ENCODE peak calls at places on chromosome 13, in nine cellular contexts. S, D, H, T, U, M, Q, C and J are unnamed samples.

GRCh38 chr13:99990045-99990977 is 8.7 kb downstream of the ZIC2 start:
- DNase-seq in S (no peak), D (no peak), H (peak), T (no peak), U (no peak), M (no peak), Q (no peak), C (no peak), J (no peak)

GRCh38 chr13:98328511-98328910 is 151.4 kb upstream of the RNF113B start:
- DNase-seq in S (no peak), D (no peak), H (peak), T (no peak), U (no peak), M (no peak), Q (no peak), C (no peak), J (no peak)

GRCh38 chr13:59145381-59145780 is 1018.3 kb downstream of the DIAPH3 start:
- DNase-seq in S (no peak), D (no peak), H (no peak), T (no peak), U (no peak), M (no peak), Q (no peak), C (no peak), J (no peak)

GRCh38 chr13:60328073-60328472 is 68.9 kb upstream of the TDRD3 start:
- DNase-seq in S (no peak), D (no peak), H (no peak), T (no peak), U (no peak), M (no peak), Q (no peak), C (no peak), J (no peak)

GRCh38 chr13:36131215-36131930 is at the start of gene DCLK1:
- DNase-seq in S (no peak), D (peak), H (peak), T (no peak), U (no peak), M (peak), Q (peak), C (peak), J (no peak)

GRCh38 chr13:113671066-113672001 is 4.3 kb downstream of the GRK1 start:
- DNase-seq in S (no peak), D (no peak), H (no peak), T (no peak), U (no peak), M (no peak), Q (no peak), C (peak), J (no peak)

GRCh38 chr13:23876265-23876664 is 12.9 kb downstream of the MIPEP start:
- DNase-seq in S (no peak), D (peak), H (no peak), T (no peak), U (no peak), M (no peak), Q (no peak), C (no peak), J (no peak)

GRCh38 chr13:23069571-23069970 is 111.2 kb upstream of the SGCG start:
- DNase-seq in S (no peak), D (peak), H (no peak), T (no peak), U (no peak), M (no peak), Q (no peak), C (no peak), J (no peak)

GRCh38 chr13:110520431-110521295 is 40.9 kb downstream of the RAB20 start:
- DNase-seq in S (no peak), D (peak), H (no peak), T (no peak), U (no peak), M (peak), Q (peak), C (peak), J (peak)

GRCh38 chr13:67128148-67128547 is 102.0 kb downstream of the PCDH9 start:
- DNase-seq in S (no peak), D (no peak), H (no peak), T (no peak), U (no peak), M (no peak), Q (no peak), C (no peak), J (no peak)

GRCh38 chr13:71046360-71047079 is 820.5 kb downstream of the DACH1 start:
- DNase-seq in S (no peak), D (no peak), H (no peak), T (no peak), U (no peak), M (no peak), Q (no peak), C (no peak), J (no peak)

GRCh38 chr13:53238241-53238640 is 209.6 kb downstream of the OLFM4 start:
- DNase-seq in S (no peak), D (no peak), H (peak), T (no peak), U (no peak), M (no peak), Q (no peak), C (no peak), J (no peak)

GRCh38 chr13:92938481-92939020 is 288.1 kb upstream of the GPC6 start:
- DNase-seq in S (no peak), D (no peak), H (no peak), T (no peak), U (no peak), M (no peak), Q (no peak), C (no peak), J (no peak)

GRCh38 chr13:99587893-99588606 is 86.8 kb downstream of the TM9SF2 start:
- DNase-seq in S (no peak), D (no peak), H (no peak), T (no peak), U (no peak), M (no peak), Q (no peak), C (no peak), J (no peak)

GRCh38 chr13:33172911-33173310 is 112.6 kb downstream of the STARD13 start:
- DNase-seq in S (no peak), D (peak), H (no peak), T (no peak), U (no peak), M (no peak), Q (no peak), C (no peak), J (no peak)

GRCh38 chr13:113655358-113656014 is 2.5 kb downstream of the ATP4B start:
- DNase-seq in S (no peak), D (no peak), H (no peak), T (no peak), U (no peak), M (no peak), Q (no peak), C (peak), J (no peak)

GRCh38 chr13:52994865-52995264 is 33.7 kb upstream of the OLFM4 start:
- DNase-seq in S (no peak), D (no peak), H (no peak), T (no peak), U (no peak), M (no peak), Q (no peak), C (no peak), J (no peak)

GRCh38 chr13:52428295-52428694 is 22.1 kb downstream of the VPS36 start:
- DNase-seq in S (no peak), D (no peak), H (no peak), T (no peak), U (no peak), M (no peak), Q (no peak), C (peak), J (no peak)

GRCh38 chr13:39336964-39337363 is 266.0 kb downstream of the LHFPL6 start:
- DNase-seq in S (no peak), D (no peak), H (no peak), T (no peak), U (no peak), M (no peak), Q (no peak), C (no peak), J (no peak)

GRCh38 chr13:63435668-63436275 is 2020.1 kb upstream of the PCDH20 start:
- DNase-seq in S (no peak), D (peak), H (no peak), T (no peak), U (no peak), M (no peak), Q (no peak), C (no peak), J (no peak)

GRCh38 chr13:95745752-95746151 is 68.8 kb downstream of the DNAJC3 start:
- DNase-seq in S (no peak), D (no peak), H (no peak), T (no peak), U (no peak), M (no peak), Q (no peak), C (no peak), J (no peak)

GRCh38 chr13:73782781-73783180 is 351.4 kb downstream of the KLF12 start:
- DNase-seq in S (no peak), D (no peak), H (no peak), T (no peak), U (no peak), M (no peak), Q (no peak), C (no peak), J (no peak)

GRCh38 chr13:93721483-93721882 is 494.9 kb downstream of the GPC6 start:
- DNase-seq in S (no peak), D (no peak), H (no peak), T (no peak), U (no peak), M (no peak), Q (no peak), C (no peak), J (no peak)

GRCh38 chr13:62333466-62333865 is 917.8 kb upstream of the PCDH20 start:
- DNase-seq in S (no peak), D (no peak), H (no peak), T (no peak), U (no peak), M (no peak), Q (no peak), C (no peak), J (no peak)